ENCODE peak calls at places on chromosomes 7 and 10, in six cellular contexts. V is AG04450, L is substantia nigra, G is HCT116, T is Panc1, O is RWPE1. J is an unnamed sample.

GRCh38 chr7:106563466-106564150 is 97.3 kb downstream of the CCDC71L start:
- DNase-seq in V (no peak), L (no peak), G (no peak), T (no peak), O (no peak), J (no peak)

GRCh38 chr10:34737772-34738169 is 77.3 kb downstream of the PARD3 start:
- DNase-seq in V (no peak), L (no peak), G (no peak), T (no peak), O (no peak), J (no peak)

GRCh38 chr7:50648076-50648475 is 82.9 kb upstream of the DDC start:
- DNase-seq in V (no peak), L (no peak), G (no peak), T (no peak), O (no peak), J (no peak)

GRCh38 chr10:80205478-80206276 is at the start of gene ANXA11:
- DNase-seq in V (no peak), L (no peak), G (peak; percentile 61), T (peak; percentile 75), O (peak; percentile 86), J (no peak)

GRCh38 chr10:118264838-118265470 is 77.2 kb downstream of the FAM204A start:
- DNase-seq in V (no peak), L (no peak), G (no peak), T (no peak), O (no peak), J (no peak)

GRCh38 chr10:29807407-29807806 is 172.6 kb upstream of the SVIL start:
- DNase-seq in V (no peak), L (no peak), G (no peak), T (peak; percentile 52), O (peak; percentile 85), J (no peak)

GRCh38 chr7:55018361-55019328 is at the start of gene EGFR:
- DNase-seq in V (peak; percentile 34), L (peak; percentile 31), G (peak; percentile 40), T (no peak), O (peak; percentile 86), J (no peak)

GRCh38 chr7:12701433-12701832 is 14.0 kb downstream of the ARL4A start:
- DNase-seq in V (no peak), L (no peak), G (no peak), T (no peak), O (no peak), J (no peak)

GRCh38 chr10:7826971-7827370 is 8.7 kb downstream of the TAF3 start:
- DNase-seq in V (no peak), L (no peak), G (no peak), T (no peak), O (peak; percentile 25), J (no peak)

GRCh38 chr7:34361663-34362250 is 296.3 kb upstream of the NPSR1 start:
- DNase-seq in V (no peak), L (no peak), G (no peak), T (no peak), O (no peak), J (no peak)

GRCh38 chr7:155692317-155692716 is 47.9 kb downstream of the RBM33 start:
- DNase-seq in V (no peak), L (no peak), G (no peak), T (no peak), O (no peak), J (no peak)

GRCh38 chr7:55325371-55325792 is 39.8 kb upstream of the LANCL2 start:
- DNase-seq in V (peak; percentile 80), L (no peak), G (no peak), T (no peak), O (peak; percentile 17), J (no peak)

GRCh38 chr7:2554654-2555053 is 670 bp downstream of the BRAT1 start:
- DNase-seq in V (no peak), L (no peak), G (no peak), T (no peak), O (peak; percentile 13), J (no peak)

GRCh38 chr10:92913973-92914372 is 65.7 kb downstream of the EXOC6 start:
- DNase-seq in V (no peak), L (no peak), G (no peak), T (no peak), O (no peak), J (no peak)

GRCh38 chr10:61478621-61479312 is 25.6 kb upstream of the TMEM26 start:
- DNase-seq in V (no peak), L (no peak), G (no peak), T (no peak), O (no peak), J (no peak)

GRCh38 chr10:21364196-21365114 is 161.0 kb downstream of the SKIDA1 start:
- DNase-seq in V (peak; percentile 11), L (no peak), G (peak; percentile 94), T (peak; percentile 62), O (peak; percentile 82), J (no peak)

GRCh38 chr7:3859436-3859835 is 558.4 kb downstream of the SDK1 start:
- DNase-seq in V (no peak), L (no peak), G (no peak), T (no peak), O (no peak), J (no peak)

GRCh38 chr10:58384095-58384494 is 1.1 kb upstream of the TFAM start:
- DNase-seq in V (no peak), L (no peak), G (no peak), T (no peak), O (no peak), J (no peak)

GRCh38 chr10:70093335-70093944 is 39.2 kb downstream of the AIFM2 start:
- DNase-seq in V (no peak), L (no peak), G (no peak), T (no peak), O (no peak), J (no peak)

GRCh38 chr7:39554583-39555140 is 11.5 kb upstream of the YAE1 start:
- DNase-seq in V (no peak), L (no peak), G (no peak), T (no peak), O (no peak), J (no peak)

GRCh38 chr10:11115337-11115736 is 97.7 kb downstream of the CELF2 start:
- DNase-seq in V (no peak), L (no peak), G (no peak), T (no peak), O (no peak), J (no peak)

GRCh38 chr10:11113156-11113555 is 95.5 kb downstream of the CELF2 start:
- DNase-seq in V (no peak), L (no peak), G (no peak), T (no peak), O (no peak), J (no peak)

GRCh38 chr10:11116817-11117216 is 99.1 kb downstream of the CELF2 start:
- DNase-seq in V (no peak), L (no peak), G (no peak), T (no peak), O (no peak), J (no peak)

GRCh38 chr10:11112718-11113117 is 95.0 kb downstream of the CELF2 start:
- DNase-seq in V (no peak), L (no peak), G (no peak), T (no peak), O (no peak), J (no peak)

DNA sequence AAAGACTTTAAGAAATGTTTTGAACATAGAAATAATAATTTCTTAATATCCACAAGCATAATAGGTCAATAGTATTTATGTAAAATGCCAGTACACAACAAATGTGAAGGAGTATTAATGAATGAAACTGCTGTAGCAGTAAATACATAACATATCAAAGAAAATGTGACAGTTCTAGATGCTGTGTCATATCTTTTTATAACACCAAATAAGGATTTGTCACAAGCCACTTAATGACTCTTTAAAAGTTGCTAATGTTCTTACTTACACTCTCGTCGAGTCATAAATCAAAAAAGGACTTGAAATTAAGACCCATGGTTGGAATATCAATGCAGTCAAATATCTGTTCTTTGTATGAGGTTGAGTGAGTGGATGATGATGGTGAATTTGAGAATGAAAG is 96.6 kb downstream of the CELF2 start:
- DNase-seq in V (no peak), L (no peak), G (no peak), T (no peak), O (no peak), J (no peak)
- H3K27ac ChIP-seq in V (no peak overlapping the region), L (no peak overlapping the region), G (no peak overlapping the region), T (no peak overlapping the region), O (no peak overlapping the region), J (no peak overlapping the region)

DNA sequence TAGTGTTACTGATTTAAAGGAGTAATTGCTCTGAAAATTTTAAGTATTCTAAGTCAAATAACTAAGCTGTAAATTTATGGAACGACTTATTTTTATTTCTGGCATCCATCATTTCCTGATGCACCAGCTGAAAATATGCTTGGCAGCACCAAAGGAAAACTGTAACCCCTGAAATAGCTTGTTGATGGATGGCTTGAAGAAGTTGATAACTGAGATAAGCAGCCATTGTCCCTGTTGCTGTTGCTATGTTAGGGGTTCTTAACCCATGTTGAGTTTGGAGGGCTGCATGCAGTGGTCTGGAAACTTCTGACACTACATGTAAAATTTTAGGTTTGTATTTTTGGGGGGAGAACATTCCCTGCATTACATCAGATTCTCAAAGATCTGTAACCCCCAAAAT is 30.6 kb downstream of the RPA3 start:
- DNase-seq in V (no peak), L (no peak), G (no peak), T (no peak), O (no peak), J (no peak)
- H3K27ac ChIP-seq in V (no peak overlapping the region), L (no peak overlapping the region), G (no peak overlapping the region), T (no peak overlapping the region), O (no peak overlapping the region), J (no peak overlapping the region)

DNA sequence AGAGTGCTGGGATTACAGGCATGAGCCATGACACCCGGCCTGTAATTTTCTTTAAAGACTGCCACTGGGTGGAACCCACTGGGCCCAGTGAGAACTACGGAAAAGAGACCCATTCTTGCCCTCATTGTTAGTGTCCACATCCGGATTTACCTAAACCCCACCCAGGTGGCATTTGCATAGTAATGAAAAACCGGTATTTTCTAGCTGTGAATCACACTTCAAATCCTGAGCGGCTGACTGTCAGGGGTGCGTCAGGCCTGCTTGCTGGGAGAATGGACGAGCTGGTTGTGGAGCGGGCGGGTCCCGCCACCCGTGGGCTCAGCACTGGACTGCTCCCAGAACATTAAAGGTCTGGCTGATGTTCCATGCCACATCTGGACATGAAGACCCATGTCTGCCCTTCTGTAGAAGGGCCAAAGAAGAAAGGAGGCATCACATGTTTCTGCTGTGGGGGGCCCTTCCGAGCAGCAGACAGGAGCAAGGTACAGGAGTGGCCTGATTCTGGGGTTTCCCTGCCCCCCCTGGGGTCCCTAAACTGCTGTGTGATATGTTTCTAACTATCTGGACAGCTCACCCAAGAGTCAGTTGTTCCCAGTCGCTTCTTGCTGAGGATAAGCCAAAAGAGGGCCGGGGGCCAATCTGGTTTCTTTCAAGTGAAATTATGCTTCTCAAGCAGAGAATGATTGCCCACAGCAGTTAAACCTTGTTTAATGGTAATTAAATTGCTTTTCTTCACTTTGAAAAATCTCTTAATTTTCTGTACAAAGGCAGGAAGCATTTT is 46.4 kb downstream of the KIAA1217 start:
- DNase-seq in V (no peak), L (no peak), G (no peak), T (no peak), O (peak; percentile 92), J (no peak)
- H3K27ac ChIP-seq in V (no peak overlapping the region), L (no peak overlapping the region), G (no peak overlapping the region), T (no peak overlapping the region), O (peak overlapping the region; percentile 99), J (peak overlapping the region; percentile 82)

GRCh38 chr7:114718861-114719260 is 203.0 kb upstream of the MDFIC start:
- DNase-seq in V (no peak), L (no peak), G (no peak), T (no peak), O (no peak), J (no peak)

GRCh38 chr7:114722562-114722961 is 199.3 kb upstream of the MDFIC start:
- DNase-seq in V (no peak), L (no peak), G (no peak), T (no peak), O (no peak), J (no peak)

GRCh38 chr7:114720725-114721124 is 201.2 kb upstream of the MDFIC start:
- DNase-seq in V (no peak), L (no peak), G (no peak), T (no peak), O (no peak), J (no peak)

GRCh38 chr7:114723308-114723707 is 198.6 kb upstream of the MDFIC start:
- DNase-seq in V (no peak), L (no peak), G (no peak), T (no peak), O (no peak), J (no peak)
- H3K27ac ChIP-seq in V (no peak overlapping the region), L (no peak overlapping the region), G (no peak overlapping the region), T (no peak overlapping the region), O (no peak overlapping the region), J (no peak overlapping the region)